ENCODE peak calls at places on chromosomes 6 and 20, in seven cellular contexts. C is GF-D8; H is central memory CD4-positive, alpha-beta T cell; F is HT-29; S is HEK293T; V is DMS 273 treated with DMSO at 0.1 percent for 48 hours; J is progenitor cell of endocrine pancreas. X is an unnamed sample.

GRCh38 chr6:108560463-108561308 is at the start of gene FOXO3:
- DNase-seq in C (no peak), H (peak; percentile 57), F (peak; percentile 87), S (peak; percentile 76), V (peak; percentile 56), J (peak; percentile 87), X (peak; percentile 82)

GRCh38 chr6:72580281-72580940 is 41.5 kb upstream of the KCNQ5 start:
- DNase-seq in C (peak; percentile 84), H (no peak), F (peak; percentile 42), S (peak; percentile 34), V (peak; percentile 23), J (no peak), X (peak; percentile 6)

GRCh38 chr6:128305228-128305627 is 215.2 kb downstream of the PTPRK start:
- DNase-seq in C (no peak), H (no peak), F (no peak), S (no peak), V (no peak), J (no peak), X (no peak)

GRCh38 chr6:87483929-87484328 is 11.2 kb downstream of the SLC35A1 start:
- DNase-seq in C (peak; percentile 20), H (no peak), F (peak; percentile 16), S (peak; percentile 15), V (no peak), J (no peak), X (no peak)

GRCh38 chr6:44898296-44898930 is 429.7 kb upstream of the RUNX2 start:
- DNase-seq in C (no peak), H (no peak), F (peak; percentile 7), S (no peak), V (no peak), J (no peak), X (no peak)

GRCh38 chr6:87357479-87358196 is 13.0 kb downstream of the C6orf163 start:
- DNase-seq in C (no peak), H (no peak), F (no peak), S (no peak), V (no peak), J (no peak), X (no peak)

GRCh38 chr20:35698298-35699126 is 640 bp downstream of the NFS1 start:
- DNase-seq in C (no peak), H (no peak), F (peak; percentile 54), S (no peak), V (no peak), J (no peak), X (no peak)

GRCh38 chr20:62908971-62909791 is 17.1 kb downstream of the DIDO1 start:
- DNase-seq in C (no peak), H (no peak), F (no peak), S (no peak), V (no peak), J (no peak), X (no peak)

GRCh38 chr6:113713665-113714064 is 143.5 kb upstream of the MARCKS start:
- DNase-seq in C (no peak), H (no peak), F (no peak), S (no peak), V (no peak), J (no peak), X (no peak)

GRCh38 chr6:32196682-32197616 is 4.5 kb upstream of the GPSM3 start:
- DNase-seq in C (no peak), H (no peak), F (peak; percentile 19), S (no peak), V (no peak), J (no peak), X (no peak)

GRCh38 chr20:15339264-15339663 is 1001.9 kb upstream of the FLRT3 start:
- DNase-seq in C (no peak), H (no peak), F (no peak), S (no peak), V (peak; percentile 79), J (no peak), X (no peak)

GRCh38 chr6:134873500-134874388 is 76.2 kb downstream of the ALDH8A1 start:
- DNase-seq in C (no peak), H (no peak), F (no peak), S (no peak), V (no peak), J (no peak), X (no peak)

GRCh38 chr6:152124432-152125074 is 317.1 kb downstream of the ESR1 start:
- DNase-seq in C (no peak), H (peak; percentile 11), F (peak; percentile 56), S (peak; percentile 55), V (peak; percentile 26), J (no peak), X (peak; percentile 28)

GRCh38 chr20:61438285-61438684 is 186.2 kb downstream of the CDH4 start:
- DNase-seq in C (no peak), H (no peak), F (no peak), S (no peak), V (no peak), J (no peak), X (no peak)

GRCh38 chr6:166725571-166725970 is 98.5 kb upstream of the RPS6KA2 start:
- DNase-seq in C (no peak), H (no peak), F (no peak), S (no peak), V (no peak), J (no peak), X (no peak)

GRCh38 chr6:107714104-107714503 is 110.0 kb downstream of the SCML4 start:
- DNase-seq in C (no peak), H (no peak), F (no peak), S (no peak), V (no peak), J (no peak), X (no peak)

GRCh38 chr20:46117704-46118467 is at the start of gene CD40:
- DNase-seq in C (peak; percentile 32), H (peak; percentile 57), F (no peak), S (peak; percentile 89), V (peak; percentile 13), J (peak; percentile 51), X (peak; percentile 87)

GRCh38 chr6:33967266-33967767 is 163.5 kb upstream of the MLN start:
- DNase-seq in C (no peak), H (no peak), F (no peak), S (no peak), V (peak; percentile 84), J (no peak), X (no peak)

GRCh38 chr6:43097098-43097489 is 21.0 kb downstream of the PTK7 start:
- DNase-seq in C (no peak), H (no peak), F (no peak), S (no peak), V (no peak), J (no peak), X (no peak)

GRCh38 chr20:19889011-19889953 is 127.9 kb upstream of the NAA20 start:
- DNase-seq in C (no peak), H (no peak), F (peak; percentile 71), S (no peak), V (no peak), J (peak; percentile 12), X (no peak)

GRCh38 chr6:163955131-163955530 is 540.6 kb downstream of the QKI start:
- DNase-seq in C (no peak), H (no peak), F (no peak), S (no peak), V (no peak), J (no peak), X (no peak)

GRCh38 chr6:56772737-56773184 is 130.1 kb upstream of the DST start:
- DNase-seq in C (no peak), H (no peak), F (no peak), S (no peak), V (no peak), J (no peak), X (no peak)

GRCh38 chr6:53651764-53652401 is 13.7 kb downstream of the KLHL31 start:
- DNase-seq in C (peak; percentile 67), H (peak; percentile 77), F (peak; percentile 96), S (peak; percentile 81), V (peak; percentile 45), J (peak; percentile 73), X (peak; percentile 55)

X was measured in frontal cortex.